ENCODE peak calls at places on chromosomes 13 and 19, in five cellular contexts. X is GM12865, F is HFF-Myc, M is uterus, W is lower leg skin. E is an unnamed sample.

GRCh38 chr19:35757231-35757748 is 461 bp upstream of the HSPB6 start:
- DNase-seq in W (peak; percentile 95), M (peak; percentile 97), F (no peak), X (no peak), E (peak; percentile 86)

GRCh38 chr13:21079761-21080730 is 18.7 kb upstream of the LATS2 start:
- DNase-seq in F (no peak), X (no peak), M (no peak), W (no peak), E (no peak)

GRCh38 chr13:28161370-28161769 is 23.0 kb downstream of the PAN3 start:
- DNase-seq in W (no peak), M (no peak), F (no peak), X (no peak), E (no peak)

GRCh38 chr13:93963266-93964131 is 516.0 kb downstream of the DCT start:
- DNase-seq in M (no peak), X (no peak), F (peak; percentile 36), W (no peak), E (no peak)

GRCh38 chr19:58395220-58395978 is at the start of gene RNF225:
- DNase-seq in M (no peak), W (no peak), F (no peak), X (peak; percentile 45), E (peak; percentile 76)

GRCh38 chr13:53198017-53198416 is 169.4 kb downstream of the OLFM4 start:
- DNase-seq in F (no peak), W (no peak), M (no peak), X (no peak), E (no peak)

GRCh38 chr19:47351545-47351944 is 2.4 kb downstream of the DHX34 start:
- DNase-seq in X (peak; percentile 45), M (no peak), F (no peak), W (no peak), E (no peak)

GRCh38 chr13:101398920-101399319 is 17.4 kb downstream of the NALCN start:
- DNase-seq in X (no peak), F (no peak), M (no peak), W (no peak), E (no peak)

GRCh38 chr13:23020246-23020843 is 160.4 kb upstream of the SGCG start:
- DNase-seq in W (no peak), F (peak; percentile 15), X (peak; percentile 74), M (peak; percentile 23), E (peak; percentile 73)

GRCh38 chr13:92716749-92717148 is 509.9 kb upstream of the GPC6 start:
- DNase-seq in W (no peak), X (no peak), F (peak; percentile 5), M (no peak), E (no peak)

GRCh38 chr13:98697833-98698232 is 54.6 kb downstream of the SLC15A1 start:
- DNase-seq in W (no peak), M (no peak), X (no peak), F (no peak), E (no peak)

GRCh38 chr13:22061371-22061805 is 390.5 kb downstream of the FGF9 start:
- DNase-seq in F (no peak), W (no peak), X (peak; percentile 79), M (no peak), E (no peak)

GRCh38 chr13:113411216-113412023 is 41.9 kb downstream of the ADPRHL1 start:
- DNase-seq in M (peak; percentile 62), X (no peak), W (no peak), F (peak; percentile 93), E (peak; percentile 45)

GRCh38 chr19:48481191-48481500 is 12.0 kb downstream of the CYTH2 start:
- DNase-seq in M (no peak), W (no peak), F (no peak), X (no peak), E (no peak)
- H3K4me3 ChIP-seq in M (peak overlapping the region; percentile 51), W (no peak overlapping the region), F (no peak overlapping the region), X (peak overlapping the region; percentile 54), E (no peak overlapping the region)

GRCh38 chr13:87677043-87677333 is 5.8 kb downstream of the SLITRK5 start:
- DNase-seq in W (peak; percentile 73), X (no peak), M (no peak), F (no peak), E (no peak)

GRCh38 chr13:87671824-87672603 is 843 bp downstream of the SLITRK5 start:
- DNase-seq in F (no peak), M (no peak), X (no peak), W (peak; percentile 82), E (no peak)

GRCh38 chr13:87675851-87676250 is 4.7 kb downstream of the SLITRK5 start:
- DNase-seq in X (no peak), W (no peak), M (no peak), F (no peak), E (no peak)

GRCh38 chr13:87676254-87677042 is 5.3 kb downstream of the SLITRK5 start:
- DNase-seq in W (no peak), X (no peak), M (no peak), F (no peak), E (no peak)

GRCh38 chr13:87674143-87674772 is 3.1 kb downstream of the SLITRK5 start:
- DNase-seq in W (no peak), F (no peak), M (no peak), X (no peak), E (no peak)
- H3K4me3 ChIP-seq in W (no peak overlapping the region), F (no peak overlapping the region), M (no peak overlapping the region), X (no peak overlapping the region), E (no peak overlapping the region)

DNA sequence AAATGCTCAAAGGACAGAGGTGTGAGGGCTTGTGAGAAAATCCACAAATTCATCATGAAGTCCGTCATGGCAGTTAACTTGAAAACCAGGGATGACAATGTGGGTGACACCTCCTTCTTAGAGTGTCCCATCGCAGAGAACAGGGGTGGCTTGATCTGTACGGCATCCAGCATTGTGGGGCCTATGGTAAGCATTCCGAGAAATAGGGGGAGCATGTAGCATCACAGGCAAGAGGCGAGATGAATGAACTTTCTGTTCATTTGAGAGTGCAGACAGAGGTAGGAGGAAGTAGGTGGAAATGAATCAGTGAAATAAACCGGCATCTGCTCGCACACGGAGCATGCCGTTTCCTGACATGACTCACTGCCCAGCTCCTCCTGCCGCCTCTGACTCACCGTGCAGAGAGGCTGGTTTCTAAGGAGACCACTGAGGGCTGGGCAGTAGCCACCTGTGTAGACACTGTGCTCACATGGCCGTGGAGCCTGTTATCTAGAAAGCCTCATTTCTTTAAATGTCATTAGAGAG is 339.0 kb downstream of the RFC3 start:
- DNase-seq in X (peak; percentile 92), M (peak; percentile 71), W (peak; percentile 87), F (peak; percentile 93), E (peak; percentile 76)
- H3K4me3 ChIP-seq in X (no peak overlapping the region), M (no peak overlapping the region), W (no peak overlapping the region), F (peak overlapping the region; percentile 2), E (no peak overlapping the region)

DNA sequence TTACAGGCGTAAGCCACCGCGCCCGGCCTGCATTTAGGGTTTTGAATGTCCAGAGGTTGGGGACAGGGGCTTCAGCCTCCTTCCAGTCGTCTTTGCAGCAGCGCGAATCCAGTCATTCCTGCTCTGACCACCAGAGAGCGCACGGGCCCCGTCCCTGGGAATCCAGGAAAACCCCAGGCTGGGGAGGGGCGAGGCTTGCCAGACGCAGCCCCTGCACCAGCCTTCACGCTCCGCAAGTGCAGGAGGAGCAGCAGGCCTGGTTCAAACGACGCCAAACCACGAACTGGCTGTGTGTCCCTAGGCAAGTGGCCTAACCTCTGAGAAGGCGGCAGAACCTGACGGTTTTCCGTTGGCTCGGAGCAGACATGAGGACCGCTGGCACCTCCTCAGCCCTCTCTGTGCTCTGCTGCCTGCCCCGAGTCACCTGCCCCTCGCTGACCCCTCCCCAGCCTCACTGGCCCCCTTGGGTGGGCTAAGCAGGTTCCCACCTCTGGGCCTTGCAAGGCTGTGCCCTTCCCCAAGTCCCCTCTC is 2.0 kb upstream of the RNF126 start:
- DNase-seq in X (peak; percentile 87), W (peak; percentile 96), F (no peak), M (peak; percentile 83), E (peak; percentile 88)
- H3K4me3 ChIP-seq in X (peak overlapping the region; percentile 34), W (no peak overlapping the region), F (no peak overlapping the region), M (no peak overlapping the region), E (no peak overlapping the region)

GRCh38 chr19:45251452-45252354 is 632 bp downstream of the MARK4 start:
- DNase-seq in X (peak; percentile 18), W (no peak), M (peak; percentile 25), F (no peak), E (no peak)
- H3K4me3 ChIP-seq in X (peak overlapping the region; percentile 92), W (peak overlapping the region; percentile 46), M (peak overlapping the region; percentile 98), F (peak overlapping the region; percentile 58), E (peak overlapping the region; percentile 57)